ENCODE peak calls at places on chromosomes 7 and 10, in seven cellular contexts. L, Y, S, D, R, G and P are unnamed samples.

GRCh38 chr7:157568785-157569584 is 232.2 kb downstream of the DNAJB6 start:
- DNase-seq in G (peak), L (peak), R (peak), Y (peak), D (peak), S (no peak), P (peak)

GRCh38 chr10:85548038-85548437 is 818.6 kb downstream of the GRID1 start:
- DNase-seq in D (peak), R (peak), S (no peak), L (no peak), Y (no peak), G (peak), P (no peak)

GRCh38 chr7:35533877-35534276 is 161.1 kb downstream of the HERPUD2 start:
- DNase-seq in D (no peak), G (no peak), S (no peak), Y (no peak), L (no peak), R (no peak), P (no peak)

GRCh38 chr10:59172567-59172966 is 3.9 kb upstream of the PHYHIPL start:
- DNase-seq in L (no peak), G (no peak), Y (no peak), D (no peak), R (no peak), S (no peak), P (no peak)

GRCh38 chr7:98815313-98815712 is 54.5 kb downstream of the TMEM130 start:
- DNase-seq in R (no peak), Y (no peak), L (no peak), S (no peak), D (no peak), G (no peak), P (no peak)

GRCh38 chr7:1668932-1669485 is 1.1 kb upstream of the ELFN1 start:
- DNase-seq in Y (no peak), D (peak), G (peak), S (peak), R (peak), L (no peak), P (no peak)

GRCh38 chr7:127895814-127896280 is 135.4 kb downstream of the LRRC4 start:
- DNase-seq in S (no peak), G (no peak), R (no peak), Y (no peak), L (no peak), D (peak), P (no peak)

GRCh38 chr10:103278862-103279298 is 1.9 kb downstream of the INA start:
- DNase-seq in Y (peak), D (peak), R (peak), G (no peak), S (peak), L (no peak), P (no peak)

GRCh38 chr10:15236340-15236739 is 67.8 kb upstream of the NMT2 start:
- DNase-seq in G (no peak), S (no peak), Y (no peak), L (no peak), R (no peak), D (peak), P (no peak)

GRCh38 chr7:131231381-131232220 is 96.1 kb upstream of the MKLN1 start:
- DNase-seq in G (no peak), S (no peak), L (peak), R (no peak), D (peak), Y (peak), P (no peak)

GRCh38 chr7:8172372-8173354 is 89.3 kb downstream of the ICA1 start:
- DNase-seq in D (no peak), Y (no peak), S (no peak), R (no peak), G (no peak), L (no peak), P (no peak)

GRCh38 chr7:36115448-36116321 is 37.4 kb upstream of the EEPD1 start:
- DNase-seq in Y (peak), D (peak), R (peak), L (no peak), S (peak), G (no peak), P (no peak)

GRCh38 chr10:126049741-126050140 is 153.4 kb downstream of the FANK1 start:
- DNase-seq in Y (no peak), D (peak), R (peak), L (no peak), S (no peak), G (no peak), P (no peak)

GRCh38 chr7:144606231-144606630 is 202.7 kb upstream of the NOBOX start:
- DNase-seq in L (no peak), D (no peak), Y (no peak), R (no peak), G (no peak), S (no peak), P (no peak)

GRCh38 chr7:101790566-101791293 is 26.7 kb upstream of the CUX1 start:
- DNase-seq in D (no peak), G (no peak), L (no peak), Y (no peak), S (no peak), R (no peak), P (no peak)

GRCh38 chr10:71482620-71483019 is 85.9 kb downstream of the CDH23 start:
- DNase-seq in S (no peak), G (no peak), L (no peak), Y (no peak), D (no peak), R (no peak), P (no peak)

GRCh38 chr7:81433196-81433595 is 336.7 kb downstream of the HGF start:
- DNase-seq in G (no peak), Y (no peak), R (no peak), L (no peak), S (no peak), D (no peak), P (no peak)

GRCh38 chr7:2120841-2121830 is 111.6 kb downstream of the MAD1L1 start:
- DNase-seq in R (no peak), G (no peak), L (no peak), Y (no peak), D (no peak), S (no peak), P (no peak)

GRCh38 chr7:45882465-45882810 is 5.8 kb upstream of the IGFBP1 start:
- DNase-seq in S (no peak), Y (no peak), R (no peak), L (no peak), G (no peak), D (no peak), P (peak)

GRCh38 chr7:16811555-16811954 is 6.8 kb upstream of the AGR2 start:
- DNase-seq in L (no peak), G (no peak), S (no peak), D (peak), Y (no peak), R (no peak), P (no peak)

GRCh38 chr10:117461766-117462423 is 80.7 kb upstream of the EMX2 start:
- DNase-seq in S (no peak), Y (no peak), L (no peak), G (no peak), R (peak), D (peak), P (no peak)

GRCh38 chr10:132641966-132642731 is 104.6 kb downstream of the INPP5A start:
- DNase-seq in R (no peak), Y (no peak), L (no peak), G (no peak), S (no peak), D (no peak), P (no peak)

GRCh38 chr7:128164061-128164954 is 76.8 kb upstream of the LEP start:
- DNase-seq in Y (no peak), R (peak), D (peak), L (no peak), G (no peak), S (no peak), P (no peak)

GRCh38 chr10:89553064-89553734 is 17.8 kb upstream of the SLC16A12 start:
- DNase-seq in S (no peak), Y (no peak), L (no peak), G (no peak), R (no peak), D (peak), P (no peak)

GRCh38 chr10:131833446-131834080 is 67.2 kb upstream of the PPP2R2D start:
- DNase-seq in D (no peak), S (no peak), L (no peak), G (no peak), Y (no peak), R (no peak), P (no peak)

GRCh38 chr10:103792547-103792946 is 62.8 kb downstream of the SH3PXD2A start:
- DNase-seq in S (no peak), R (no peak), G (no peak), Y (no peak), L (no peak), D (peak), P (no peak)

GRCh38 chr7:103598326-103598905 is 152.4 kb upstream of the SLC26A5 start:
- DNase-seq in Y (no peak), G (no peak), D (no peak), S (no peak), L (no peak), R (no peak), P (no peak)

GRCh38 chr10:124422742-124423141 is 4.0 kb upstream of the OAT start:
- DNase-seq in L (no peak), S (no peak), Y (no peak), R (no peak), G (no peak), D (no peak), P (no peak)

GRCh38 chr10:22911889-22912762 is 15.7 kb upstream of the ARMC3 start:
- DNase-seq in Y (no peak), R (no peak), G (peak), D (no peak), S (no peak), L (no peak), P (peak)

GRCh38 chr10:71963756-71964668 is at the start of gene CHST3:
- DNase-seq in D (peak), S (peak), Y (no peak), G (no peak), R (peak), L (no peak), P (no peak)

GRCh38 chr7:157830331-157830730 is 493.5 kb downstream of the DNAJB6 start:
- DNase-seq in R (no peak), L (no peak), Y (no peak), S (no peak), D (no peak), G (peak), P (peak)